ENCODE peak calls at places on chromosome 19, in four cellular contexts. T is WTC11, L is HepG2, P is A549. H is an unnamed sample.

GRCh38 chr19:41106177-41106576 is 8.1 kb upstream of the CYP2F1 start:
- DNase-seq in L (no peak), P (no peak), T (no peak), H (no peak)

GRCh38 chr19:17618281-17618903 is 62.9 kb downstream of the COLGALT1 start:
- DNase-seq in T (no peak), P (no peak), L (no peak), H (no peak)

GRCh38 chr19:11612816-11613511 is 15.7 kb downstream of the ZNF627 start:
- DNase-seq in P (no peak), L (peak), T (peak), H (no peak)

GRCh38 chr19:18300930-18301717 is 19.7 kb upstream of the JUND start:
- DNase-seq in L (no peak), P (no peak), T (no peak), H (peak)

GRCh38 chr19:14614099-14614412 is 31.2 kb downstream of the CLEC17A start:
- DNase-seq in T (no peak), P (no peak), L (no peak), H (no peak)

GRCh38 chr19:3398114-3398899 is 31.9 kb downstream of the NFIC start:
- DNase-seq in P (no peak), L (peak), T (peak), H (no peak)

GRCh38 chr19:28444371-28444770 is 768.6 kb downstream of the UQCRFS1 start:
- DNase-seq in L (no peak), P (no peak), T (no peak), H (no peak)

GRCh38 chr19:56170261-56170660 is 5.5 kb upstream of the GALP start:
- DNase-seq in T (no peak), P (no peak), L (peak), H (peak)

GRCh38 chr19:18204394-18205179 is 745 bp upstream of the RAB3A start:
- DNase-seq in L (no peak), T (peak), P (no peak), H (no peak)

GRCh38 chr19:31772915-31773314 is 423.7 kb upstream of the TSHZ3 start:
- DNase-seq in L (no peak), T (no peak), P (no peak), H (no peak)

GRCh38 chr19:58516964-58517833 is 2.4 kb downstream of the ZBTB45 start:
- DNase-seq in P (no peak), L (no peak), T (peak), H (no peak)

GRCh38 chr19:13057147-13057572 is 45.5 kb downstream of the LYL1 start:
- DNase-seq in T (no peak), P (no peak), L (peak), H (no peak)

GRCh38 chr19:18202759-18203407 is 959 bp downstream of the RAB3A start:
- DNase-seq in L (no peak), T (peak), P (no peak), H (peak)

GRCh38 chr19:55173717-55174409 is 6.2 kb downstream of the SYT5 start:
- DNase-seq in T (peak), P (peak), L (peak), H (peak)

GRCh38 chr19:55473613-55474012 is 2.8 kb upstream of the ZNF628 start:
- DNase-seq in T (no peak), L (no peak), P (no peak), H (no peak)

GRCh38 chr19:33724021-33724722 is 72.5 kb upstream of the KCTD15 start:
- DNase-seq in T (no peak), P (no peak), L (no peak), H (no peak)

GRCh38 chr19:55176116-55176515 is 4.0 kb downstream of the SYT5 start:
- DNase-seq in T (no peak), P (no peak), L (no peak), H (no peak)

GRCh38 chr19:1213391-1214286 is 8.1 kb downstream of the STK11 start:
- DNase-seq in T (no peak), P (no peak), L (no peak), H (no peak)

GRCh38 chr19:15831626-15832025 is 16.2 kb upstream of the OR10H1 start:
- DNase-seq in T (no peak), L (no peak), P (no peak), H (no peak)

GRCh38 chr19:10126213-10126639 is 6.5 kb upstream of the EIF3G start:
- DNase-seq in T (no peak), L (no peak), P (no peak), H (no peak)

GRCh38 chr19:2371656-2372055 is 11.6 kb downstream of the TMPRSS9 start:
- DNase-seq in L (no peak), T (no peak), P (no peak), H (no peak)

GRCh38 chr19:52492201-52492960 is 35.1 kb upstream of the ZNF808 start:
- DNase-seq in P (no peak), T (peak), L (no peak), H (peak)

GRCh38 chr19:35162471-35163326 is 8.2 kb downstream of the FXYD5 start:
- DNase-seq in T (no peak), L (no peak), P (no peak), H (no peak)

GRCh38 chr19:39550197-39550596 is 10.2 kb upstream of the EID2 start:
- DNase-seq in L (no peak), P (no peak), T (no peak), H (no peak)

GRCh38 chr19:40493778-40494177 is 27.0 kb downstream of the SPTBN4 start:
- DNase-seq in L (no peak), T (no peak), P (no peak), H (no peak)

GRCh38 chr19:52722062-52723005 is 12.5 kb downstream of the ZNF611 start:
- DNase-seq in T (no peak), P (no peak), L (no peak), H (no peak)

GRCh38 chr19:3556978-3557460 is 367 bp downstream of the MFSD12 start:
- DNase-seq in T (peak), P (peak), L (no peak), H (peak)

GRCh38 chr19:14830702-14831101 is 4.3 kb downstream of the OR7A5 start:
- DNase-seq in L (no peak), T (no peak), P (no peak), H (no peak)

GRCh38 chr19:45125975-45126493 is 33.1 kb downstream of the PPP1R37 start:
- DNase-seq in T (peak), L (peak), P (peak), H (peak)

GRCh38 chr19:10043286-10043927 is 30.1 kb downstream of the RDH8 start:
- DNase-seq in T (no peak), L (no peak), P (no peak), H (no peak)

GRCh38 chr19:17512574-17512939 is 1.1 kb downstream of the PGLS start:
- DNase-seq in L (no peak), P (no peak), T (no peak), H (no peak)

GRCh38 chr19:29640231-29640630 is 25.0 kb upstream of the PLEKHF1 start:
- DNase-seq in T (no peak), P (no peak), L (no peak), H (no peak)

GRCh38 chr19:4653793-4654436 is 14.6 kb downstream of the TNFAIP8L1 start:
- DNase-seq in P (no peak), L (no peak), T (no peak), H (no peak)

GRCh38 chr19:37930416-37930815 is 23.4 kb downstream of the SIPA1L3 start:
- DNase-seq in L (peak), P (no peak), T (no peak), H (no peak)
- TF ChIP-seq NR3C1 in L (no peak), P (no peak), T (no peak), H (no peak)

GRCh38 chr19:7789447-7789846 is 26.4 kb downstream of the CLEC4M start:
- DNase-seq in T (peak), L (no peak), P (no peak), H (no peak)

GRCh38 chr19:7793493-7793892 is 30.4 kb downstream of the CLEC4M start:
- DNase-seq in L (no peak), T (no peak), P (no peak), H (no peak)

GRCh38 chr19:7788933-7789323 is 25.9 kb downstream of the CLEC4M start:
- DNase-seq in L (no peak), P (no peak), T (peak), H (no peak)

GRCh38 chr19:7790416-7790815 is 27.4 kb downstream of the CLEC4M start:
- DNase-seq in P (no peak), L (no peak), T (no peak), H (no peak)

GRCh38 chr19:7792286-7792685 is 29.2 kb downstream of the CLEC4M start:
- DNase-seq in T (no peak), P (no peak), L (no peak), H (no peak)
- TF ChIP-seq NR3C1 in T (no peak), P (no peak), L (no peak), H (no peak)

GRCh38 chr19:6521718-6522646 is 8.8 kb upstream of the TNFSF9 start:
- DNase-seq in L (no peak), P (no peak), T (no peak), H (peak)
- TF ChIP-seq NR3C1 in L (no peak), P (no peak), T (no peak), H (no peak)

DNA sequence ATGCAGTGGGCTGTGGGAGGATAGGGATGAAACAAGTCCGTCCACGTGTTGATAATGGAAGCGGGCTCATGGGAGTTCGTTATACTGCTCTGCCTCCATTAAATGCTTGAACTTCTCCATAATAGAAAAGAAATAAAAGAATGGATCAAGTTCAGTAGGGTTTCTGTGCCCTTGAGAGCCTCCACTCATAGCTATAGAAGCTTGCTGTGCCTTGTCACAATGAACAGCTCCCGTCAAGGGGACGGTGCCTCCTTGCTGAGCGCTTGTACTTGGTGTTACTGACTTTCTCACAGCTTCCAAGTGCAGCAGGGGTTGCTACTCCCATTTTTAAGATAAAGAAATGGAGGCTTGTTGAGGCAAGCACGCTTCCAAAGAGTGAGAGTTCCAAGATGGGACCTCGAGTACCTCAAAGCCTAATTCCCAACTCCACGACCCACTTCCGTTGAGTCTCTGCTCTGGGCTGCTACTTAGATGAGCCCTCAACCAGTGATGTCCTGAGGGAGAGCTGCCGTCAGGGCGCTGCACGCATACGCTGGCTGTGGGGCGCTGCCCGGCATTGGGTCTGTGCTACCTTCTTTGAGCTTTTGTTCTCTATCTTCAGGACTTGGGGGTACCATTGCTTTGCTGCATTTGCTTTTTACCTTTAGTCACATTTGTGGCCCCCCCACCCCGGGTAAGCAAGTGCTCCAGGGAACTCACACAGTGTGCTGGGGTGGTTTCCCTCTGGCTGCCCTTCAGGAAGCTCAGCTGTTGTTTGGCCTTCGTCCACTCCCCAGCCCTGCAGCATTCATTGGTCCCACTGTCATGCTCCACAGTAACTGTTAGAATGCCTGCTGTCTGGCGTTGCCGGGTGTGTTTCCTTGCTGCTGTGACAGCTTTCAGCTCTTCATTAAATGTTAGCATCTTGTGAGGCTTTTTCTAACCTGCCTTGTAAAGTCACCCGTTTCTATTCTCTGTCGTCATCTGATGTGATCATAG is 9.5 kb downstream of the SNRNP70 start:
- DNase-seq in P (no peak), L (no peak), T (no peak), H (no peak)
- TF ChIP-seq NR3C1 in P (no peak), L (no peak), T (no peak), H (no peak)

DNA sequence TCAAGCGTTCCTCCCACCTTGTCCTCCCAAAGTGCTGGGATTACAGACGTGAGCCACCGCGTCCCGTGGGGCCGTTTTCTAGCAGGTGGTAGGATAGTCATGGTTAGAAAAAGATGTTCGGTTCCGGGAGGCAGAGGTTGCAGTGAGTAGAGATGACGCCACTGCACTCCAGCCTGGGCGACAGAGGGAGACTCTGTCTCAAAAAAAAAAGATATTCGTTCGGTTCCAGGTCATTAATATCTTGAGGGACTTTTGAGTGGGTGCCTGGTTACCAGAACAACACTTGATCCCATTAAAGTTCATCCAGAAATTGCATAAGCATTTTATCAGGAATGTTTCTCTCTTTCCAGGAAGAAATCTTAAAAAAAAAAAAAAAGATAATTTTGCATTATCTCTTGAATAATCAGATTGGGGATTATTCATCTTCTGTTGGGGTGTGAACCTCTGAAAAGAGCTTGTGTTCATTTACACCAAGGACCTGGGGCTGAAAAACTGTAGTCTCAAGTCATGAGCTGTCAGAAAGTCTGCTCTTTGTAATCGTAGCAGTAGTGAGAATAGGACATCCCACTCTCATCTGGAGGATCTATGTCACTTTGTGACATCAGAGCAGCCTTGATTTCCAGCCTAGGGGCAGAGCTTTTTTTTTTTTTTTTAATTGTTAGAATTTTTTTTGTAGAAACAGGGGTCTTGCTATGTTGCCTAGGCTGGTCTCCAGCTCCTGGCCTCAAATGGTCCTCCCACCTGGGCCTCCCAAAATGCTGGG is 1.0 kb upstream of the ETHE1 start:
- DNase-seq in L (no peak), T (no peak), P (no peak), H (peak)
- TF ChIP-seq NR3C1 in L (no peak), T (no peak), P (no peak), H (no peak)